ENCODE peak calls at places on chromosome 22, in six cellular contexts. W is HCT116, A is upper lobe of left lung, P is esophagus muscularis mucosa, S is vagina, X is HL-60. E is an unnamed sample.

GRCh38 chr22:31230871-31231621 is 18.9 kb downstream of the LIMK2 start:
- DNase-seq in S (no peak), P (no peak), A (no peak), X (peak), W (no peak), E (peak)

GRCh38 chr22:33332538-33332937 is 274.4 kb upstream of the SYN3 start:
- DNase-seq in X (no peak), W (no peak), S (no peak), A (no peak), P (no peak), E (peak)

GRCh38 chr22:27075028-27075678 is 417.8 kb downstream of the MIAT start:
- DNase-seq in X (no peak), A (no peak), S (no peak), W (no peak), P (no peak), E (no peak)

GRCh38 chr22:43198126-43198525 is 11.2 kb upstream of the TTLL12 start:
- DNase-seq in W (no peak), X (no peak), S (no peak), A (no peak), P (no peak), E (no peak)

GRCh38 chr22:42937164-42937854 is 77.6 kb downstream of the PACSIN2 start:
- DNase-seq in P (no peak), X (peak), W (peak), A (no peak), S (no peak), E (peak)

GRCh38 chr22:17368727-17369552 is at the start of gene CECR2:
- DNase-seq in A (peak), W (peak), S (no peak), X (no peak), P (no peak), E (no peak)

GRCh38 chr22:30782613-30783012 is 87.9 kb downstream of the OSBP2 start:
- DNase-seq in S (no peak), X (no peak), A (no peak), P (no peak), W (no peak), E (no peak)

GRCh38 chr22:42214625-42215415 is 55.6 kb downstream of the TCF20 start:
- DNase-seq in A (peak), W (no peak), P (no peak), S (no peak), X (no peak), E (no peak)

GRCh38 chr22:27603823-27604190 is 197.7 kb downstream of the MN1 start:
- DNase-seq in S (no peak), P (no peak), A (peak), W (no peak), X (no peak), E (no peak)

GRCh38 chr22:46044718-46045458 is 67.9 kb upstream of the WNT7B start:
- DNase-seq in W (no peak), S (no peak), X (no peak), A (peak), P (no peak), E (peak)

GRCh38 chr22:29587938-29588699 is 7.2 kb upstream of the NIPSNAP1 start:
- DNase-seq in S (no peak), A (no peak), W (no peak), X (no peak), P (no peak), E (no peak)

GRCh38 chr22:45125198-45125597 is 38.5 kb upstream of the NUP50 start:
- DNase-seq in W (no peak), S (no peak), A (no peak), X (no peak), P (no peak), E (no peak)

GRCh38 chr22:49170053-49170452 is 657.6 kb downstream of the BRD1 start:
- DNase-seq in S (no peak), A (no peak), P (no peak), X (no peak), W (no peak), E (no peak)

GRCh38 chr22:18031670-18032454 is 7.5 kb upstream of the MICAL3 start:
- DNase-seq in A (no peak), P (no peak), W (peak), X (no peak), S (no peak), E (no peak)

GRCh38 chr22:45531944-45532631 is 29.4 kb downstream of the FBLN1 start:
- DNase-seq in S (no peak), P (no peak), W (no peak), A (no peak), X (no peak), E (no peak)

GRCh38 chr22:29520851-29521250 is 32.7 kb downstream of the THOC5 start:
- DNase-seq in P (no peak), W (no peak), A (no peak), X (no peak), S (no peak), E (no peak)

GRCh38 chr22:17121235-17122195 is at the start of gene TMEM121B:
- DNase-seq in P (no peak), X (peak), A (peak), W (no peak), S (no peak), E (peak)

DNA sequence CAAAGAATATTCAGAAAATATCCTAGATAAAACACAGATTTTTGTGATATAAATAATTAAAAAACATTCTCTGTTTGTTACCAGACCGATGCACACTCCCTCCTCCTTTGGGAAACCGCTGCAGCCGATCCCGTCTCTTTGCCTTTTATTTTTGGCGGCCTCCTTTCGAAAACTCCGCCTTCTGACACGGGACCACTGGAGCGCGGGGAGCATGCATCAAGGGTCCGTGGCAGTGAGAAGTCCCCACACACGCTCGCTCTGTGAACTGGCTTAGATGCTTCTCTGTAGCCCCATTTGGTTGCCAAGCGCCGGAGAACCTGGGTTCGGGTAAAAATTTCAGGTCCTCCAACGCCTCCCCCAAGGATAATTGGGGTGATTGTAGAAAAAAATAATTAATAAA is 17.0 kb downstream of the DDX17 start:
- DNase-seq in W (no peak), X (no peak), S (no peak), A (no peak), P (no peak), E (no peak)
- TF ChIP-seq POLR2AphosphoS5 in W (no peak), X (peak), S (no peak), A (no peak), P (no peak), E (no peak)

GRCh38 chr22:20566420-20567260 is 59.2 kb downstream of the MED15 start:
- DNase-seq in S (no peak), P (no peak), W (no peak), X (no peak), A (no peak), E (peak)
- TF ChIP-seq POLR2AphosphoS5 in S (no peak), P (peak), W (no peak), X (no peak), A (no peak), E (no peak)

GRCh38 chr22:23369054-23369685 is 188.9 kb downstream of the BCR start:
- DNase-seq in P (peak), A (no peak), X (no peak), W (no peak), S (peak), E (no peak)

GRCh38 chr22:23363683-23364082 is 183.4 kb downstream of the BCR start:
- DNase-seq in S (no peak), W (no peak), A (no peak), P (peak), X (no peak), E (no peak)

GRCh38 chr22:23365961-23366360 is 185.7 kb downstream of the BCR start:
- DNase-seq in P (peak), A (no peak), S (no peak), W (no peak), X (no peak), E (no peak)

GRCh38 chr22:23364389-23364788 is 184.1 kb downstream of the BCR start:
- DNase-seq in P (peak), A (no peak), S (no peak), X (no peak), W (no peak), E (no peak)

GRCh38 chr22:23365524-23365923 is 185.2 kb downstream of the BCR start:
- DNase-seq in S (no peak), P (peak), A (no peak), W (no peak), X (no peak), E (no peak)
- TF ChIP-seq POLR2AphosphoS5 in S (no peak), P (no peak), A (no peak), W (no peak), X (no peak), E (no peak)

GRCh38 chr22:40666151-40666848 is 13.0 kb upstream of the MCHR1 start:
- DNase-seq in X (no peak), S (no peak), A (no peak), W (no peak), P (no peak), E (no peak)

GRCh38 chr22:40660725-40661124 is 18.6 kb upstream of the MCHR1 start:
- DNase-seq in P (no peak), A (no peak), S (no peak), X (peak), W (no peak), E (no peak)

GRCh38 chr22:40661661-40662060 is 17.6 kb upstream of the MCHR1 start:
- DNase-seq in X (no peak), W (no peak), S (no peak), A (no peak), P (no peak), E (no peak)

GRCh38 chr22:40668611-40669390 is 10.5 kb upstream of the MCHR1 start:
- DNase-seq in P (no peak), W (peak), A (no peak), S (no peak), X (no peak), E (no peak)

DNA sequence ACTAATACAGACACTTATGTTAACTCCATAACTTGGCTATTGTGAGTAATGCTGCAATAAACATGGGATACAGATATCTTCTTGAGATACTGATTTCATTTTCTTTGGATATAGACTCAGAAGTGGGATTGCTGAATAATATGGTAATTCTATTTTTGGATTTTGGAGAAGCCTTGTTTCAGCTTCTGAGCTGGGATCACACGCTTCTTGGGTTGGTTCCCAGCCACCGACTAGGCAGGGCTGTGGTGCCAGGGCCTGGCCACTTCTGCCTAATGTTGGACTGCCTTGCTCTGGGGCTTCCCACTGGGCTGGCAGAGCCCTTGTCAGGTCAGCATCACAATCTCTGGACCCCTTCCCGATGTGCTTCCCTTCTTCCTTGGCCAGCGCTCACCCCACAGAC is 14.0 kb upstream of the MCHR1 start:
- DNase-seq in A (no peak), X (no peak), W (no peak), P (no peak), S (no peak), E (no peak)
- TF ChIP-seq POLR2AphosphoS5 in A (no peak), X (no peak), W (no peak), P (no peak), S (no peak), E (no peak)

DNA sequence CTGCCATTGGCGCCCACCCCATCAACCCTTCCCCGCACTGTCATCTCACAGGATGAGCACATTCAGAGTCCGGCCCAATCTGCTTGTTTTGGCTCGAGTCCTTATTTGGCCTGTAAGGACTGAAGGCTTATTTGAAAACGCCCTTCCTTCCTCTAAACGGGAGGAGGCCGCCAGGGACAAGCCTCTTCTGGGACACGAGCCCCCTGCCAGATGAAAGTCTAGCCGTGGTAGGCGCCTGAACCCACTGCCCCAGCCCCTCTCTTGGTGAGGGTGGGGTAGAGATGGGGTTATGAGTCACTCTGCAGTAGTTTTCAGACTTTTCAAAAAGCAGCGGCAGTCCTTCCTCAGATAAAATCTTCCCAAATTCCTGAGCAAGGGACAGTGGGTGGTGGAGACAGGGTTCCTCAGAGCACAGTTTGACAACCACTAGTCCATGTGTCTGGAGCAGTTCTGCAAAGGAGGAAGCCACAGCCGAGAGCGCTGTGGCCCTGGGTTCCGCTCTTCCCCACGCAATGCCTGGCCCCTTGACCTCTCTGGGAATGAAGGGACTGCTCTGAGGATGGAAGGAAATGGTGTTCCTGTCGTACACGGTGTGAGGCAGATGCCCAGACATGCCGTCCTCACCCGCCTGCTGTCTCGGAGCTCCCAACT is 57.0 kb downstream of the MYH9 start:
- DNase-seq in A (no peak), W (no peak), X (peak), S (no peak), P (no peak), E (no peak)
- TF ChIP-seq POLR2AphosphoS5 in A (peak), W (no peak), X (peak), S (no peak), P (no peak), E (peak)